ENCODE peak calls at places on chromosomes 1 and 21, in seven cellular contexts. M is HT-29; L is head of caudate nucleus; B is MM.1S; O is stimulated activated CD8-positive, alpha-beta memory T cell treated with anti-CD3 and anti-CD28 coated beads, Interleukin-4, amount 100 ng/mL, for 4 hours; F is stimulated activated naive CD8-positive, alpha-beta T cell treated with anti-CD3 and anti-CD28 coated beads, Interleukin-15, Interleukin-2, amounts not matched to agents 100 U/mL and 50 U/mL, for 24 hours; H is EL. V is an unnamed sample.

GRCh38 chr1:197234581-197234980 is 33.5 kb upstream of the CRB1 start:
- DNase-seq in H (no peak), O (no peak), L (peak), F (no peak), M (no peak), B (no peak), V (no peak)

GRCh38 chr1:161787355-161787754 is 21.2 kb downstream of the ATF6 start:
- DNase-seq in M (no peak), F (no peak), O (no peak), H (no peak), L (no peak), B (no peak), V (no peak)

GRCh38 chr1:160834945-160835565 is 27.6 kb downstream of the CD244 start:
- DNase-seq in M (peak), B (peak), H (no peak), O (peak), L (no peak), F (peak), V (peak)

GRCh38 chr1:172286629-172287076 is 133.8 kb upstream of the C1orf105 start:
- DNase-seq in M (no peak), O (no peak), F (no peak), H (peak), B (no peak), L (no peak), V (no peak)

GRCh38 chr1:36486436-36487335 is 4.0 kb upstream of the CSF3R start:
- DNase-seq in B (no peak), O (no peak), M (peak), L (peak), F (no peak), H (no peak), V (peak)

GRCh38 chr1:235090406-235091069 is 38.1 kb downstream of the TOMM20 start:
- DNase-seq in L (no peak), O (no peak), M (no peak), B (no peak), H (no peak), F (no peak), V (no peak)

GRCh38 chr1:236502972-236503639 is 20.7 kb upstream of the LGALS8 start:
- DNase-seq in B (no peak), F (peak), L (peak), O (no peak), M (peak), H (peak), V (peak)

GRCh38 chr1:6185635-6186382 is 5.7 kb upstream of the CHD5 start:
- DNase-seq in H (peak), L (peak), M (peak), F (peak), O (no peak), B (no peak), V (no peak)

GRCh38 chr1:203287109-203287893 is 18.0 kb upstream of the BTG2 start:
- DNase-seq in O (peak), L (peak), M (no peak), H (no peak), F (peak), B (peak), V (no peak)

GRCh38 chr1:85611856-85612255 is 31.3 kb downstream of the CCN1 start:
- DNase-seq in B (no peak), L (no peak), O (no peak), M (peak), F (no peak), H (peak), V (peak)

GRCh38 chr1:170634293-170634692 is 29.6 kb upstream of the PRRX1 start:
- DNase-seq in L (no peak), M (no peak), F (no peak), O (no peak), B (peak), H (peak), V (no peak)

GRCh38 chr1:81679972-81680371 is 120.8 kb upstream of the ADGRL2 start:
- DNase-seq in O (no peak), H (no peak), L (no peak), M (no peak), B (no peak), F (no peak), V (no peak)

GRCh38 chr1:11273595-11274234 is 717 bp downstream of the UBIAD1 start:
- DNase-seq in O (peak), M (peak), L (no peak), B (peak), F (no peak), H (no peak), V (no peak)

GRCh38 chr1:41891403-41891896 is 27.3 kb downstream of the HIVEP3 start:
- DNase-seq in F (peak), M (peak), H (peak), L (peak), B (peak), O (peak), V (peak)

GRCh38 chr1:24138481-24139158 is 4.3 kb downstream of the IL22RA1 start:
- DNase-seq in F (no peak), L (no peak), B (no peak), H (no peak), O (no peak), M (no peak), V (no peak)

GRCh38 chr1:220925707-220926106 is 46.5 kb downstream of the HLX start:
- DNase-seq in H (no peak), M (no peak), O (no peak), B (no peak), F (no peak), L (no peak), V (no peak)

GRCh38 chr1:88983791-88984552 is 8.5 kb downstream of the KYAT3 start:
- DNase-seq in H (peak), M (peak), L (no peak), B (peak), O (no peak), F (no peak), V (no peak)

GRCh38 chr1:38860464-38860816 is 868 bp upstream of the RRAGC start:
- DNase-seq in M (peak), F (no peak), L (no peak), B (no peak), O (no peak), H (peak), V (no peak)

GRCh38 chr1:156510709-156511108 is 10.1 kb upstream of the MEF2D start:
- DNase-seq in B (peak), H (peak), L (peak), O (no peak), M (no peak), F (no peak), V (no peak)

GRCh38 chr1:243842978-243843490 is 7.0 kb downstream of the AKT3 start:
- DNase-seq in B (no peak), O (no peak), F (no peak), H (peak), M (no peak), L (no peak), V (peak)

GRCh38 chr1:24878775-24879742 is 51.0 kb downstream of the RUNX3 start:
- DNase-seq in O (no peak), B (no peak), F (peak), M (no peak), H (peak), L (no peak), V (no peak)

GRCh38 chr21:33732038-33732437 is 89.7 kb downstream of the ITSN1 start:
- DNase-seq in B (no peak), H (no peak), O (no peak), F (no peak), M (no peak), L (no peak), V (no peak)

GRCh38 chr1:154579382-154579781 is 11.8 kb downstream of the CHRNB2 start:
- DNase-seq in H (no peak), M (no peak), B (no peak), L (no peak), O (no peak), F (no peak), V (no peak)

GRCh38 chr1:86502721-86503430 is 34.1 kb downstream of the CLCA1 start:
- DNase-seq in H (no peak), M (peak), O (no peak), B (peak), L (peak), F (peak), V (peak)

V was measured in Calu3.